ENCODE peak calls at places on chromosomes 7 and 10, in six cellular contexts. G is IMR-90, P is neuronal stem cell, S is trophoblast cell, K is H9, M is mesenchymal stem cell. Y is an unnamed sample.

GRCh38 chr10:35685402-35685801 is 43.3 kb upstream of the FZD8 start:
- DNase-seq in P (no peak), S (no peak), G (no peak), K (no peak), M (no peak), Y (no peak)

GRCh38 chr10:93570383-93570782 is 3.9 kb downstream of the FFAR4 start:
- DNase-seq in G (no peak), P (no peak), S (no peak), K (no peak), M (no peak), Y (peak; percentile 54)

GRCh38 chr10:22823109-22823508 is 104.7 kb upstream of the ARMC3 start:
- DNase-seq in P (no peak), G (peak; percentile 85), K (no peak), S (no peak), M (peak; percentile 92), Y (no peak)

GRCh38 chr7:112060625-112061024 is 145.6 kb downstream of the DOCK4 start:
- DNase-seq in G (no peak), M (no peak), P (no peak), S (no peak), K (no peak), Y (no peak)

GRCh38 chr7:46969303-46970130 is 612.4 kb downstream of the TNS3 start:
- DNase-seq in K (no peak), P (no peak), G (peak; percentile 20), M (peak; percentile 18), S (no peak), Y (no peak)

GRCh38 chr7:2725178-2726105 is 37.4 kb downstream of the AMZ1 start:
- DNase-seq in S (no peak), G (no peak), P (no peak), M (no peak), K (no peak), Y (no peak)

GRCh38 chr7:36749282-36749960 is 25.1 kb upstream of the AOAH start:
- DNase-seq in G (peak; percentile 10), K (no peak), M (peak; percentile 20), S (no peak), P (no peak), Y (peak; percentile 16)

GRCh38 chr7:112437038-112437437 is 13.2 kb upstream of the IFRD1 start:
- DNase-seq in S (no peak), K (no peak), G (no peak), P (no peak), M (no peak), Y (no peak)

GRCh38 chr10:99396471-99396870 is 34.0 kb downstream of the GOT1 start:
- DNase-seq in P (no peak), G (peak; percentile 85), K (no peak), S (no peak), M (peak; percentile 94), Y (peak; percentile 4)

GRCh38 chr7:44884553-44885393 is 557 bp downstream of the PURB start:
- DNase-seq in M (peak; percentile 77), S (peak; percentile 40), K (peak; percentile 45), P (peak; percentile 43), G (peak; percentile 67), Y (peak; percentile 61)

GRCh38 chr10:57430376-57430775 is 837.3 kb downstream of the IPMK start:
- DNase-seq in G (no peak), P (no peak), M (no peak), S (no peak), K (no peak), Y (no peak)

GRCh38 chr7:22786290-22786932 is 36.2 kb downstream of the TOMM7 start:
- DNase-seq in P (no peak), K (no peak), S (no peak), M (no peak), G (no peak), Y (no peak)

GRCh38 chr7:25926009-25926408 is 226.0 kb upstream of the NFE2L3 start:
- DNase-seq in K (no peak), G (no peak), P (no peak), M (peak; percentile 81), S (no peak), Y (peak; percentile 18)

GRCh38 chr10:30231071-30231652 is 117.9 kb downstream of the MTPAP start:
- DNase-seq in S (no peak), M (no peak), K (no peak), P (no peak), G (no peak), Y (no peak)

GRCh38 chr10:119521443-119522204 is 20.9 kb downstream of the RGS10 start:
- DNase-seq in G (peak; percentile 92), M (peak; percentile 87), P (no peak), K (no peak), S (peak; percentile 64), Y (peak; percentile 96)

GRCh38 chr7:34308595-34308994 is 349.4 kb upstream of the NPSR1 start:
- DNase-seq in S (no peak), M (no peak), G (no peak), K (no peak), P (no peak), Y (no peak)

GRCh38 chr7:1669954-1670893 is at the start of gene ELFN1:
- DNase-seq in G (peak; percentile 36), M (no peak), P (peak; percentile 87), K (peak; percentile 83), S (no peak), Y (peak; percentile 85)

GRCh38 chr10:46229144-46229563 is 57.6 kb upstream of the ANTXRL start:
- DNase-seq in M (peak; percentile 18), G (no peak), S (no peak), K (peak; percentile 67), P (peak; percentile 47), Y (peak; percentile 84)

GRCh38 chr7:44633254-44634186 is 27.1 kb downstream of the OGDH start:
- DNase-seq in S (no peak), G (peak; percentile 97), M (peak; percentile 94), K (no peak), P (no peak), Y (no peak)

GRCh38 chr10:20737107-20737506 is 160.0 kb downstream of the NEBL start:
- DNase-seq in M (no peak), S (no peak), P (no peak), K (no peak), G (no peak), Y (no peak)

GRCh38 chr10:121406823-121407545 is 191.3 kb downstream of the FGFR2 start:
- DNase-seq in G (no peak), S (no peak), K (no peak), M (no peak), P (no peak), Y (no peak)

GRCh38 chr7:77843194-77843593 is 44.6 kb downstream of the PHTF2 start:
- DNase-seq in S (no peak), G (no peak), P (no peak), K (no peak), M (no peak), Y (no peak)

GRCh38 chr10:116708386-116708785 is 34.0 kb downstream of the HSPA12A start:
- DNase-seq in G (peak; percentile 88), K (no peak), S (no peak), P (no peak), M (no peak), Y (no peak)

GRCh38 chr10:117237401-117237991 is 3.4 kb upstream of the SLC18A2 start:
- DNase-seq in G (no peak), P (no peak), M (no peak), K (no peak), S (no peak), Y (no peak)

GRCh38 chr7:154167051-154167450 is 114.9 kb downstream of the DPP6 start:
- DNase-seq in G (no peak), P (no peak), K (no peak), S (no peak), M (no peak), Y (no peak)

GRCh38 chr10:95445837-95446347 is 115.3 kb downstream of the SORBS1 start:
- DNase-seq in P (peak; percentile 40), S (peak; percentile 65), G (peak; percentile 69), M (peak; percentile 75), K (peak; percentile 80), Y (peak; percentile 94)

GRCh38 chr7:39606352-39606751 is 17.0 kb upstream of the RALA start:
- DNase-seq in K (no peak), G (no peak), S (no peak), P (no peak), M (no peak), Y (no peak)

GRCh38 chr10:7410800-7411670 is at the start of gene SFMBT2:
- DNase-seq in M (peak; percentile 85), P (peak; percentile 67), S (no peak), G (peak; percentile 49), K (peak; percentile 45), Y (peak; percentile 91)
- H3K4ac ChIP-seq in M (peak within 1 kb of the TSS; percentile 81), P (peak within 1 kb of the TSS; percentile 95), S (peak within 1 kb of the TSS; percentile 49), G (no peak within 1 kb of the TSS), K (no peak within 1 kb of the TSS), Y (peak within 1 kb of the TSS; percentile 77)

GRCh38 chr7:100720320-100720644 is at the start of gene EPO:
- DNase-seq in P (no peak), M (no peak), S (no peak), G (no peak), K (no peak), Y (no peak)
- H3K4me2 ChIP-seq in P (peak within 1 kb of the TSS; percentile 73), M (peak within 1 kb of the TSS; percentile 6), S (peak within 1 kb of the TSS; percentile 38), G (no peak within 1 kb of the TSS), K (peak within 1 kb of the TSS; percentile 85), Y (peak within 1 kb of the TSS; percentile 29)

GRCh38 chr7:122304604-122304975 is at the start of gene FEZF1:
- DNase-seq in M (no peak), S (no peak), P (peak; percentile 84), G (no peak), K (peak; percentile 77), Y (peak; percentile 68)

GRCh38 chr7:122304996-122305421 is 459 bp upstream of the FEZF1 start:
- DNase-seq in K (no peak), S (no peak), P (no peak), G (no peak), M (peak; percentile 36), Y (no peak)

GRCh38 chr7:122306320-122307227 is 2.0 kb upstream of the FEZF1 start:
- DNase-seq in S (no peak), K (peak; percentile 82), P (peak; percentile 79), M (no peak), G (no peak), Y (peak; percentile 89)

GRCh38 chr7:122305475-122306319 is 1.1 kb upstream of the FEZF1 start:
- DNase-seq in K (peak; percentile 55), G (no peak), M (no peak), S (no peak), P (no peak), Y (peak; percentile 70)

GRCh38 chr7:122307228-122307619 is 2.7 kb upstream of the FEZF1 start:
- DNase-seq in M (no peak), S (no peak), P (no peak), G (no peak), K (peak; percentile 64), Y (peak; percentile 73)
- H3K4me1 ChIP-seq in M (peaks cover 37% of the 10 kb centered on the region), S (peaks cover 26% of the 10 kb centered on the region), P (peaks cover 26% of the 10 kb centered on the region), G (no peaks in the 10 kb centered on the region), K (peaks cover 7% of the 10 kb centered on the region), Y (peaks cover 7% of the 10 kb centered on the region)

DNA sequence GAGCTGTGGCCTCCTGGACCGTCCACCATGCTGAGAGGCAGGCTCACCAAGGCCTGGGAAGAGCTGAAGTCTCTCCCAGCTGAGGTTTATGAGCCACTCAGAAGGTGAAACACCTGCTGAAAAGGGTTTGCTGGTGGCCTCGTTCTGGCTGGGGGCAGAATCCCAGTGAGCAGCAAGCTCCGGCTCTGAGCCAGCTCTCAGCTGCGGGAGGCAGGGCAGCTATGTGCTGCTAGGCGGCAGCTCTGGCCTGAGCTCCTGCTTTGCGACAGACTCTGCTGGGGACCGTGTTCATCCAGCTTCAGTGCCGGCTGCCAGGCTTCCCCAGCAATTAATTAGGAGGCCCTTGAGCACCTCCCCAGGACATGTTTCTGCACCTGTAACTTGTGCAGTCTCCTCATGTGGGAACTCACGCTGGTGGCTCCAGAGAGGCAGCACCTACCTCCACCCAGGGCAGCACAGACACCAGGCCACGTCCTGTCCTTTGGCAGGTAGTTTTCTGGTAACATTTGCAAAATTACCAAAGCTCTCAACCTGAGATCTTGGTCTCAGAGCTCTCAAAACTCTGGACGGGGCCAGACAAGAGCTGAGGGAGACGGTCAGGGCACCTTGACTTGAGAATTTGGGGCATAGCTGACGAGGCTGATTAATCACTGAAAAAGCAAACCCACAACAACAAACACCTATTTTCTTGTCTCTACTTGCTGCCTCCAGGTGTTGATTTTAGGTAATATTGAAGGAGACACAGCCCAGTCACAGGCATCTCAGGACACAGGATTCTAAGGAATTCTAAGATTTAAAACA is 185.0 kb downstream of the TCERG1L start:
- DNase-seq in M (no peak), K (peak; percentile 41), S (no peak), P (no peak), G (no peak), Y (peak; percentile 37)
- H3K4ac ChIP-seq in M (no peak overlapping the region), K (no peak overlapping the region), S (no peak overlapping the region), P (peak overlapping the region; percentile 38), G (no peak overlapping the region), Y (no peak overlapping the region)